ENCODE peak calls at places on chromosomes 11 and 22, in nine cellular contexts. One of them, this sample, is unnamed.

GRCh38 chr11:61041755-61042518 is 60.4 kb upstream of the CD5 start:
- DNase-seq in mucosa of descending colon: peak; percentile 62
- DNase-seq in HepG2: no peak
- DNase-seq in heart left ventricle: peak; percentile 54
- DNase-seq in RWPE1: peak; percentile 21
- DNase-seq in AG04449: no peak
- DNase-seq in IMR-90: no peak
- DNase-seq in AG09309: no peak
- DNase-seq in choroid plexus epithelial cell: peak; percentile 60
- DNase-seq in this sample: peak; percentile 54

GRCh38 chr11:11178671-11179070 is 174.4 kb downstream of the CSNK2A3 start:
- DNase-seq in mucosa of descending colon: no peak
- DNase-seq in choroid plexus epithelial cell: no peak
- DNase-seq in AG09309: no peak
- DNase-seq in AG04449: no peak
- DNase-seq in heart left ventricle: no peak
- DNase-seq in RWPE1: no peak
- DNase-seq in IMR-90: no peak
- DNase-seq in HepG2: no peak
- DNase-seq in this sample: no peak

GRCh38 chr22:19772673-19773469 is 12.3 kb downstream of the TBX1 start:
- DNase-seq in AG09309: no peak
- DNase-seq in IMR-90: no peak
- DNase-seq in HepG2: no peak
- DNase-seq in choroid plexus epithelial cell: no peak
- DNase-seq in heart left ventricle: no peak
- DNase-seq in RWPE1: no peak
- DNase-seq in AG04449: no peak
- DNase-seq in mucosa of descending colon: no peak
- DNase-seq in this sample: peak; percentile 4

GRCh38 chr11:78912778-78913177 is 338.1 kb upstream of the NARS2 start:
- DNase-seq in IMR-90: no peak
- DNase-seq in RWPE1: no peak
- DNase-seq in AG09309: no peak
- DNase-seq in HepG2: no peak
- DNase-seq in AG04449: no peak
- DNase-seq in choroid plexus epithelial cell: no peak
- DNase-seq in heart left ventricle: no peak
- DNase-seq in mucosa of descending colon: no peak
- DNase-seq in this sample: no peak

GRCh38 chr11:44564198-44564597 is 1.3 kb upstream of the CD82 start:
- DNase-seq in AG04449: no peak
- DNase-seq in RWPE1: no peak
- DNase-seq in IMR-90: peak; percentile 28
- DNase-seq in HepG2: no peak
- DNase-seq in heart left ventricle: no peak
- DNase-seq in choroid plexus epithelial cell: no peak
- DNase-seq in mucosa of descending colon: peak; percentile 72
- DNase-seq in AG09309: no peak
- DNase-seq in this sample: no peak

GRCh38 chr22:39349967-39350802 is at the start of gene SYNGR1:
- DNase-seq in choroid plexus epithelial cell: no peak
- DNase-seq in AG09309: no peak
- DNase-seq in heart left ventricle: peak; percentile 33
- DNase-seq in IMR-90: no peak
- DNase-seq in RWPE1: no peak
- DNase-seq in HepG2: no peak
- DNase-seq in AG04449: no peak
- DNase-seq in mucosa of descending colon: no peak
- DNase-seq in this sample: peak; percentile 20

GRCh38 chr11:77146261-77147035 is 18.4 kb downstream of the MYO7A start:
- DNase-seq in choroid plexus epithelial cell: no peak
- DNase-seq in RWPE1: no peak
- DNase-seq in mucosa of descending colon: no peak
- DNase-seq in heart left ventricle: no peak
- DNase-seq in AG09309: no peak
- DNase-seq in HepG2: no peak
- DNase-seq in AG04449: no peak
- DNase-seq in IMR-90: no peak
- DNase-seq in this sample: no peak

GRCh38 chr11:19084661-19085315 is 24.3 kb upstream of the MRGPRX2 start:
- DNase-seq in heart left ventricle: no peak
- DNase-seq in choroid plexus epithelial cell: no peak
- DNase-seq in mucosa of descending colon: no peak
- DNase-seq in RWPE1: no peak
- DNase-seq in AG09309: no peak
- DNase-seq in HepG2: no peak
- DNase-seq in IMR-90: no peak
- DNase-seq in AG04449: no peak
- DNase-seq in this sample: no peak

GRCh38 chr22:22593964-22594656 is 35.0 kb upstream of the PRAME start:
- DNase-seq in IMR-90: peak; percentile 53
- DNase-seq in choroid plexus epithelial cell: peak; percentile 65
- DNase-seq in mucosa of descending colon: peak; percentile 48
- DNase-seq in AG04449: no peak
- DNase-seq in RWPE1: no peak
- DNase-seq in HepG2: peak; percentile 27
- DNase-seq in AG09309: no peak
- DNase-seq in heart left ventricle: no peak
- DNase-seq in this sample: peak; percentile 59

GRCh38 chr11:128860571-128861361 is 6.3 kb downstream of the KCNJ1 start:
- DNase-seq in mucosa of descending colon: no peak
- DNase-seq in RWPE1: no peak
- DNase-seq in choroid plexus epithelial cell: no peak
- DNase-seq in AG04449: peak; percentile 46
- DNase-seq in AG09309: peak; percentile 59
- DNase-seq in HepG2: no peak
- DNase-seq in heart left ventricle: no peak
- DNase-seq in IMR-90: peak; percentile 7
- DNase-seq in this sample: no peak

GRCh38 chr11:69241844-69242582 is 51.9 kb upstream of the MYEOV start:
- DNase-seq in RWPE1: no peak
- DNase-seq in AG04449: no peak
- DNase-seq in heart left ventricle: no peak
- DNase-seq in choroid plexus epithelial cell: no peak
- DNase-seq in AG09309: no peak
- DNase-seq in HepG2: no peak
- DNase-seq in IMR-90: no peak
- DNase-seq in mucosa of descending colon: no peak
- DNase-seq in this sample: no peak

GRCh38 chr11:69241075-69241740 is 52.7 kb upstream of the MYEOV start:
- DNase-seq in heart left ventricle: peak; percentile 6
- DNase-seq in HepG2: no peak
- DNase-seq in AG09309: no peak
- DNase-seq in IMR-90: no peak
- DNase-seq in AG04449: no peak
- DNase-seq in mucosa of descending colon: no peak
- DNase-seq in choroid plexus epithelial cell: no peak
- DNase-seq in RWPE1: no peak
- DNase-seq in this sample: no peak

GRCh38 chr11:69239320-69240040 is 54.5 kb upstream of the MYEOV start:
- DNase-seq in HepG2: no peak
- DNase-seq in choroid plexus epithelial cell: no peak
- DNase-seq in mucosa of descending colon: no peak
- DNase-seq in heart left ventricle: peak; percentile 10
- DNase-seq in IMR-90: no peak
- DNase-seq in RWPE1: no peak
- DNase-seq in AG04449: no peak
- DNase-seq in AG09309: no peak
- DNase-seq in this sample: no peak

GRCh38 chr11:69238562-69239319 is 55.2 kb upstream of the MYEOV start:
- DNase-seq in HepG2: no peak
- DNase-seq in AG09309: no peak
- DNase-seq in IMR-90: no peak
- DNase-seq in AG04449: no peak
- DNase-seq in choroid plexus epithelial cell: no peak
- DNase-seq in RWPE1: no peak
- DNase-seq in mucosa of descending colon: no peak
- DNase-seq in heart left ventricle: peak; percentile 23
- DNase-seq in this sample: no peak

DNA sequence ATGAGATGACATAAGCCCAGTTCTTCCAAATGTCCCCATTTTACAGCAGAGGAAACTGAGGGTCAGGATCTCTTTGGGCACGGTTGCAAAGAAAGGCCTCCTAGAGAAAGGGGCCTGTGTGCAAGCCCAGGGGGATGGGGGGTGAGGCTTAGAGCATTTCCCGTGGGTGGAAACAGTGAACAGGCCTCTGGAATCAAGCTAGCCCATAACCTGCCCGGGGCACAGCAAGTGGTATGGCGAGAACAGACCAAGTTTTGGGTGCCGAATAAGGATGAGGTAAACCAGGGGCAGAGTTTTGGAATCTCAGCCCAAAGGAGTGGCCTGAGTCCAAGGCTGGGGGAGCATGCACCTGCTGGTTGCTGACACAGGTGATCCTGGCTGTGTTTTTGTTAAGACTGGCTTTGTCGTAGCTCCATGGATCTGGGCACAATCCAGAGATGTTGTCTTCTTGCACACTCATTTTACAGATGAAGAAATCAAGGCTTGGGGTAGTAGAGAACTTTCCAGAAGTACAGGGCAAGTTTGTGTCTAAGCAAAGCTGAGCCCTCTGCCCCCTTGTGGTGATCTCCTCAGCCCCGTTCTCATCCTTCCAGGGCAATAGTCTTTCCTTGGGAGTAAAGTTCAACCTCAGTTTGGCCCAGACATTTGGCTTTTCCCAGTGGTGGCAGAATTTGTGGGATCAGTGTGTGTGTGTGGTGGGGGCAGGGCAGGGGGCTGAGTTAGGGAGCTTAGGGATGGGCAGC is 53.5 kb upstream of the MYEOV start:
- DNase-seq in choroid plexus epithelial cell: peak; percentile 44
- DNase-seq in IMR-90: peak; percentile 14
- DNase-seq in AG09309: no peak
- DNase-seq in AG04449: no peak
- DNase-seq in mucosa of descending colon: peak; percentile 63
- DNase-seq in HepG2: no peak
- DNase-seq in RWPE1: no peak
- DNase-seq in heart left ventricle: peak; percentile 14
- DNase-seq in this sample: no peak
- TF ChIP-seq CTCF in choroid plexus epithelial cell: peak; percentile 68
- TF ChIP-seq CTCF in IMR-90: peak; percentile 40
- TF ChIP-seq CTCF in AG09309: peak; percentile 47
- TF ChIP-seq CTCF in AG04449: peak; percentile 42
- TF ChIP-seq CTCF in mucosa of descending colon: peak; percentile 12
- TF ChIP-seq CTCF in HepG2: peak; percentile 39
- TF ChIP-seq CTCF in RWPE1: no peak
- TF ChIP-seq CTCF in heart left ventricle: peak; percentile 24
- TF ChIP-seq CTCF in this sample: no peak

DNA sequence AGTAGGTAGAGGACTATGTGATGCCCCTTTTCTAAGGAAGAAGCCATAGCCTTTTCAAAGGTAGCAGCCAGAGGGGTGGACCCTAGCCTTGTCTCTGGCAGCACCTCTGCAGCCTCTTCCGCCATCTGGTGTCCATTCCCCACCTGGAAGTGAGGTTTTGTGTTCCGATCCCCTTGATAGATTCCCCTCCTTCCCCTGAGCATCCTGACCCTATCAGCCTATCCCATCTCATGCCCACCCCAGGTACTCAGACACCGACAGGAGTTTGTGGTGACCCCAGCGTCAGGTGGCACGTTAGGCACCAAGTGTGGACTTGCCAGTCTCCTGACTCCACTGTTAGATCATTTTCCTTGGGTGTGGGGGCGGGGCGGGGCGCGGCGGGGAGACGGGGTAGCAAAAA is 398 bp upstream of the FAM89B start:
- DNase-seq in heart left ventricle: no peak
- DNase-seq in HepG2: no peak
- DNase-seq in AG09309: no peak
- DNase-seq in choroid plexus epithelial cell: peak; percentile 70
- DNase-seq in AG04449: no peak
- DNase-seq in RWPE1: peak; percentile 65
- DNase-seq in mucosa of descending colon: no peak
- DNase-seq in IMR-90: peak; percentile 44
- DNase-seq in this sample: no peak
- TF ChIP-seq CTCF in heart left ventricle: no peak
- TF ChIP-seq CTCF in HepG2: peak; percentile 60
- TF ChIP-seq CTCF in AG09309: peak; percentile 46
- TF ChIP-seq CTCF in choroid plexus epithelial cell: peak; percentile 71
- TF ChIP-seq CTCF in AG04449: peak; percentile 38
- TF ChIP-seq CTCF in RWPE1: peak; percentile 51
- TF ChIP-seq CTCF in mucosa of descending colon: no peak
- TF ChIP-seq CTCF in IMR-90: peak; percentile 42
- TF ChIP-seq CTCF in this sample: no peak

DNA sequence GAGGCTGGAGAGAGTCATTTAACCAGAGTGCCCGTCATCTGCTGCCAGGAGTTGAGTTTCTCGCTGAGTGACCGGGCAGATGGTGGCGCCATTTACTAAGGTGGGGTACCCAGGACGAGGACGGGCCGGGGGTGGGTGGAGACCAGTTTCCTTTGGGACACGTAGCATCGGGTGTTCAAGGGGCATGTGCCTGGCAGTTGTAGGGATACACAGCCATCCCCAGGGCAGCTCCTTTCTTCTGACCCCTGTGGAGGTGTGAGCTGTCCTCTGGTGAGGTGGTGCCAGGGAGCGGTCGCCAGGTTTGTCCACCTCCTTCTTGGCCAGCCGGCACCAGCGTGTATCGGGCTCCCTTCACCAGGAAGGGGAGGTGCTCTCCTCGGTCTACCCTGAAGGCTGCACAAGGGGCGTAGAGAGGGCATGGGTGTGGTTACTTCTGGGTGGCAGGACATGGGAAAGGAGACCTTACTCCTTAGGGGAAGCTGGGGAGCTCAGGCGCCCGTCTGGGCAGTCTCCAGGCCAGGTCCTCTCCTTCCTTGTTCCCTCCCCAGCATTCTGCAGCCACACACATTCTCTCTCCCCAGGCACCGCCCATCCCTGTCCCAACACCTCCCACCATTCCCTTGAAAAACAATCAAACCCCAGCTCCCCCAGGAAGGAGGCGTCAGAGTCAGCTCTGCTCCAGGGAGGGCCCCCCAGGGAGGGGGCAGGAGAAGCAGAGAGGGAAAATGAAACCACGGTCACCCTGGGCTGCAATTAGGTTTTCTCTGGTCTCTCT is 10.3 kb upstream of the MB start:
- DNase-seq in AG09309: peak; percentile 75
- DNase-seq in heart left ventricle: peak; percentile 85
- DNase-seq in choroid plexus epithelial cell: peak; percentile 91
- DNase-seq in IMR-90: peak; percentile 90
- DNase-seq in mucosa of descending colon: peak; percentile 89
- DNase-seq in AG04449: peak; percentile 76
- DNase-seq in HepG2: peak; percentile 64
- DNase-seq in RWPE1: peak; percentile 57
- DNase-seq in this sample: peak; percentile 47
- TF ChIP-seq CTCF in AG09309: peak; percentile 75
- TF ChIP-seq CTCF in heart left ventricle: peak; percentile 35
- TF ChIP-seq CTCF in choroid plexus epithelial cell: peak; percentile 64
- TF ChIP-seq CTCF in IMR-90: peak; percentile 81
- TF ChIP-seq CTCF in mucosa of descending colon: no peak
- TF ChIP-seq CTCF in AG04449: peak; percentile 69
- TF ChIP-seq CTCF in HepG2: peak; percentile 89
- TF ChIP-seq CTCF in RWPE1: peak; percentile 76
- TF ChIP-seq CTCF in this sample: no peak

DNA sequence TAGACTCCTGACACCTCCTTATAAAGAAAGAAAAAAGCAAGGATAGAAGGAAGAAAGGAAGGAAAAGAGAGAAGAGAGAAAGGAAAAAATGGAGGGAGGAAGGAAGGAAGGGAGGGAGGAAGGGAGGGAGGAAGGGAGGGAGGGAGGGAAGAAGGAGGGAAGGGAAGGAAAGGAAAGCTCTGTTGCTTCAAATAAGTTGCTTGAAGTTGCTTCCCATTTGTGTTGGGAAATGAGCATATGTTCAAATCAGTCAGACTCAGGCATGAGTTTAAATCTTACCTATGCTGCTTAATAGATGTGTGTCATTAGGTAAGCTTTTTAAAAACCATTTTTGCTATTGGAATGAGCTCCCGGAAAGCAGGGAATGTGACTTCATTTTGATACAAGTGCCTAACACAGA is 6.6 kb upstream of the GAS2 start:
- DNase-seq in AG09309: no peak
- DNase-seq in choroid plexus epithelial cell: no peak
- DNase-seq in HepG2: no peak
- DNase-seq in AG04449: no peak
- DNase-seq in heart left ventricle: no peak
- DNase-seq in IMR-90: no peak
- DNase-seq in mucosa of descending colon: no peak
- DNase-seq in RWPE1: no peak
- DNase-seq in this sample: no peak
- TF ChIP-seq CTCF in AG09309: no peak
- TF ChIP-seq CTCF in choroid plexus epithelial cell: no peak
- TF ChIP-seq CTCF in HepG2: no peak
- TF ChIP-seq CTCF in AG04449: no peak
- TF ChIP-seq CTCF in heart left ventricle: no peak
- TF ChIP-seq CTCF in IMR-90: no peak
- TF ChIP-seq CTCF in mucosa of descending colon: no peak
- TF ChIP-seq CTCF in RWPE1: no peak
- TF ChIP-seq CTCF in this sample: no peak

This sample was measured in endothelial cell.